ENCODE peak calls at places on chromosomes 16 and 17, in four cellular contexts. W, P, X and O are unnamed samples. For H3K27me3 and H3K36me3, the result is how much of the 10 kb centered on the place peaks cover.

GRCh38 chr16:79334127-79334526 is 266.4 kb downstream of the MAF start:
- DNase-seq in W (no peak), P (no peak), X (no peak), O (peak)

GRCh38 chr17:44004761-44005526 is 522 bp downstream of the NAGS start:
- DNase-seq in W (no peak), P (no peak), X (no peak), O (no peak)

GRCh38 chr16:73793286-73793685 is 503.3 kb upstream of the PSMD7 start:
- DNase-seq in W (no peak), P (no peak), X (no peak), O (no peak)

GRCh38 chr16:88856122-88856827 is 472 bp downstream of the GALNS start:
- DNase-seq in W (no peak), P (no peak), X (no peak), O (peak)

GRCh38 chr17:45729284-45729907 is 54.7 kb upstream of the CRHR1 start:
- DNase-seq in W (no peak), P (no peak), X (no peak), O (no peak)

GRCh38 chr17:42119301-42119700 is 1.9 kb downstream of the KAT2A start:
- DNase-seq in W (no peak), P (no peak), X (no peak), O (no peak)

GRCh38 chr17:59838196-59838911 is 54.4 kb downstream of the TUBD1 start:
- DNase-seq in W (no peak), P (no peak), X (peak), O (no peak)

GRCh38 chr17:63337579-63337978 is 108.5 kb downstream of the CYB561 start:
- DNase-seq in W (no peak), P (no peak), X (no peak), O (no peak)

GRCh38 chr16:20904507-20905079 is 4.0 kb downstream of the LYRM1 start:
- DNase-seq in W (peak), P (peak), X (peak), O (no peak)

GRCh38 chr16:20903889-20904506 is 3.4 kb downstream of the LYRM1 start:
- DNase-seq in W (no peak), P (no peak), X (no peak), O (no peak)

GRCh38 chr16:20905576-20905975 is 5.0 kb downstream of the LYRM1 start:
- DNase-seq in W (peak), P (no peak), X (peak), O (no peak)

GRCh38 chr16:20906225-20906870 is 5.8 kb downstream of the LYRM1 start:
- DNase-seq in W (peak), P (no peak), X (peak), O (no peak)

GRCh38 chr16:20906871-20907255 is 6.3 kb downstream of the LYRM1 start:
- DNase-seq in W (no peak), P (no peak), X (no peak), O (no peak)
- H3K27ac ChIP-seq in W (peak), P (peak), X (peak), O (no peak)

DNA sequence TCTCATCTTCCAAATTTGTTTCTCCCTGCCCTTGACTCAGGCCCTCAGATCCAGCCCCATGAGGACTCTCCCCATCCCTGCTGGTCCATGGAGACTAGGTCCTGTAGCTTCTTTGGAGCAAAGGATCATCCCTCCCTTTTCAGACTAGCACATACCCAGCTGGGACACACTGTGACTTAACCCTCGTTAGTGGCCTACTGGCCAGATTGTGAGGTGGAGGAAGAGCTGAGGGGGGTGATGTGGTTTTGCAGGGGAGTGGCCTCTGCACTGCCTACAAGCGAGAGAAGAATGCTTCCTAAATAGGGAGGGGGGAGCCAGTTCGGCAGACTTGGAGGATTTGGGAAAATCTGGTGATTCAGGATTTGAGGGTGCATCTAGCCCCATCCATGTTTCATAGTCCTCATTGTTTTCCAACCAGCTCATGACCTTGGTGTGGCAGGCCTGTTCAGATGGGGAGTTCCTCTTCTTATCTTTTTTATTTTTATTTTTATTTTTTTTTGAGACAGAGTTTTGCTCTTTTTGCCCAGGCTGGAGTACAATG is 47.8 kb upstream of the SLC47A1 start:
- DNase-seq in W (no peak), P (no peak), X (no peak), O (no peak)
- H3K27me3 ChIP-seq in W (under half), P (under half), X (under half), O (under half)

GRCh38 chr16:21236831-21237230 is 3.3 kb downstream of the ANKS4B start:
- DNase-seq in W (no peak), P (no peak), X (no peak), O (no peak)
- H3K36me3 ChIP-seq in W (under half), P (under half), X (under half), O (under half)

GRCh38 chr16:86090461-86091170 is 191.7 kb downstream of the IRF8 start:
- DNase-seq in W (no peak), P (no peak), X (no peak), O (no peak)
- H3K27ac ChIP-seq in W (no peak), P (no peak), X (no peak), O (no peak)

GRCh38 chr16:1080801-1081733 is 8.5 kb downstream of the SSTR5 start:
- DNase-seq in W (no peak), P (no peak), X (peak), O (no peak)

GRCh38 chr16:1077877-1078578 is 5.5 kb downstream of the SSTR5 start:
- DNase-seq in W (no peak), P (no peak), X (no peak), O (no peak)

GRCh38 chr16:1078579-1079021 is 6.1 kb downstream of the SSTR5 start:
- DNase-seq in W (peak), P (no peak), X (peak), O (no peak)

GRCh38 chr16:1079786-1080525 is 7.4 kb downstream of the SSTR5 start:
- DNase-seq in W (no peak), P (no peak), X (no peak), O (no peak)

GRCh38 chr16:1079341-1079740 is 6.8 kb downstream of the SSTR5 start:
- DNase-seq in W (no peak), P (no peak), X (no peak), O (no peak)
- H3K27me3 ChIP-seq in W (under half), P (under half), X (under half), O (under half)

GRCh38 chr17:57331423-57331822 is 75.1 kb downstream of the MSI2 start:
- DNase-seq in W (no peak), P (no peak), X (no peak), O (no peak)
- H3K36me3 ChIP-seq in W (under half), P (under half), X (under half), O (under half)